ENCODE peak calls at places on chromosomes 7 and 10, in six cellular contexts. O, U, K, Q, H and V are unnamed samples.

GRCh38 chr10:70619271-70620019 is 16.9 kb upstream of the PRF1 start:
- DNase-seq in O (peak), U (no peak), K (no peak), Q (peak), H (peak), V (peak)

GRCh38 chr10:35598379-35598778 is 6.8 kb upstream of the GJD4 start:
- DNase-seq in O (no peak), U (no peak), K (peak), Q (no peak), H (no peak), V (peak)

GRCh38 chr10:119190353-119190752 is 11.7 kb upstream of the PRDX3 start:
- DNase-seq in O (peak), U (no peak), K (no peak), Q (peak), H (no peak), V (no peak)

GRCh38 chr7:139782932-139783331 is 5.1 kb upstream of the HIPK2 start:
- DNase-seq in O (no peak), U (no peak), K (no peak), Q (no peak), H (no peak), V (no peak)

GRCh38 chr7:133837248-133837647 is 289.9 kb upstream of the LRGUK start:
- DNase-seq in O (no peak), U (no peak), K (no peak), Q (no peak), H (no peak), V (no peak)

GRCh38 chr10:72274213-72274729 is 547 bp downstream of the DDIT4 start:
- DNase-seq in O (peak), U (no peak), K (no peak), Q (no peak), H (peak), V (no peak)

GRCh38 chr10:266974-267425 is 131.7 kb downstream of the ZMYND11 start:
- DNase-seq in O (peak), U (peak), K (no peak), Q (no peak), H (no peak), V (no peak)

GRCh38 chr7:121083138-121083789 is 94.8 kb downstream of the CPED1 start:
- DNase-seq in O (peak), U (no peak), K (no peak), Q (no peak), H (peak), V (no peak)

GRCh38 chr7:129947701-129948100 is 5.1 kb downstream of the UBE2H start:
- DNase-seq in O (no peak), U (no peak), K (no peak), Q (no peak), H (no peak), V (no peak)

GRCh38 chr10:77837248-77837924 is 89.2 kb downstream of the DLG5 start:
- DNase-seq in O (peak), U (peak), K (no peak), Q (no peak), H (peak), V (peak)

GRCh38 chr7:120724448-120724847 is 133.5 kb downstream of the TSPAN12 start:
- DNase-seq in O (no peak), U (no peak), K (no peak), Q (no peak), H (no peak), V (no peak)

GRCh38 chr7:141991144-141991543 is 4.5 kb upstream of the MGAM start:
- DNase-seq in O (no peak), U (no peak), K (no peak), Q (no peak), H (no peak), V (no peak)

GRCh38 chr10:30940279-30940678 is 91.4 kb downstream of the ZNF438 start:
- DNase-seq in O (no peak), U (no peak), K (no peak), Q (no peak), H (no peak), V (no peak)

GRCh38 chr7:73647725-73648592 is 19.7 kb upstream of the VPS37D start:
- DNase-seq in O (no peak), U (no peak), K (peak), Q (peak), H (peak), V (peak)

GRCh38 chr7:112437038-112437437 is 13.2 kb upstream of the IFRD1 start:
- DNase-seq in O (no peak), U (no peak), K (no peak), Q (no peak), H (no peak), V (no peak)

GRCh38 chr7:44637788-44638594 is 31.6 kb downstream of the OGDH start:
- DNase-seq in O (peak), U (peak), K (no peak), Q (peak), H (peak), V (no peak)

GRCh38 chr10:77850620-77851231 is 75.8 kb downstream of the DLG5 start:
- DNase-seq in O (no peak), U (no peak), K (no peak), Q (no peak), H (no peak), V (no peak)

GRCh38 chr7:37683263-37684120 is at the start of gene GPR141:
- DNase-seq in O (no peak), U (peak), K (no peak), Q (no peak), H (no peak), V (no peak)

GRCh38 chr7:152577339-152577738 is 98.6 kb downstream of the XRCC2 start:
- DNase-seq in O (no peak), U (no peak), K (no peak), Q (no peak), H (no peak), V (no peak)

GRCh38 chr10:121596668-121597503 is 1.4 kb downstream of the FGFR2 start:
- DNase-seq in O (no peak), U (no peak), K (no peak), Q (no peak), H (no peak), V (peak)

GRCh38 chr7:24290004-24290641 is 6.1 kb downstream of the NPY start:
- DNase-seq in O (peak), U (peak), K (peak), Q (peak), H (peak), V (peak)

GRCh38 chr7:3495530-3495929 is 194.5 kb downstream of the SDK1 start:
- DNase-seq in O (no peak), U (no peak), K (no peak), Q (no peak), H (no peak), V (peak)

GRCh38 chr10:78470267-78471103 is 436.8 kb downstream of the RPS24 start:
- DNase-seq in O (peak), U (no peak), K (peak), Q (no peak), H (no peak), V (no peak)

GRCh38 chr7:67484244-67484751 is 487.7 kb downstream of the TYW1 start:
- DNase-seq in O (peak), U (no peak), K (peak), Q (peak), H (peak), V (peak)

GRCh38 chr7:17640730-17641377 is 299.4 kb downstream of the SNX13 start:
- DNase-seq in O (peak), U (no peak), K (peak), Q (peak), H (peak), V (peak)

GRCh38 chr7:27162548-27162848 is 2.8 kb downstream of the HOXA9 start:
- DNase-seq in O (no peak), U (no peak), K (no peak), Q (no peak), H (no peak), V (no peak)

GRCh38 chr7:82204694-82205093 is 238.9 kb downstream of the CACNA2D1 start:
- DNase-seq in O (peak), U (no peak), K (no peak), Q (no peak), H (no peak), V (no peak)

GRCh38 chr7:45267262-45267661 is 109.7 kb downstream of the RAMP3 start:
- DNase-seq in O (peak), U (no peak), K (no peak), Q (no peak), H (no peak), V (no peak)

GRCh38 chr7:13641699-13642098 is 347.8 kb downstream of the ETV1 start:
- DNase-seq in O (peak), U (no peak), K (no peak), Q (no peak), H (no peak), V (no peak)
- TF ChIP-seq BHLHE40 in O (no peak), U (no peak), K (no peak), Q (no peak), H (no peak), V (no peak)

DNA sequence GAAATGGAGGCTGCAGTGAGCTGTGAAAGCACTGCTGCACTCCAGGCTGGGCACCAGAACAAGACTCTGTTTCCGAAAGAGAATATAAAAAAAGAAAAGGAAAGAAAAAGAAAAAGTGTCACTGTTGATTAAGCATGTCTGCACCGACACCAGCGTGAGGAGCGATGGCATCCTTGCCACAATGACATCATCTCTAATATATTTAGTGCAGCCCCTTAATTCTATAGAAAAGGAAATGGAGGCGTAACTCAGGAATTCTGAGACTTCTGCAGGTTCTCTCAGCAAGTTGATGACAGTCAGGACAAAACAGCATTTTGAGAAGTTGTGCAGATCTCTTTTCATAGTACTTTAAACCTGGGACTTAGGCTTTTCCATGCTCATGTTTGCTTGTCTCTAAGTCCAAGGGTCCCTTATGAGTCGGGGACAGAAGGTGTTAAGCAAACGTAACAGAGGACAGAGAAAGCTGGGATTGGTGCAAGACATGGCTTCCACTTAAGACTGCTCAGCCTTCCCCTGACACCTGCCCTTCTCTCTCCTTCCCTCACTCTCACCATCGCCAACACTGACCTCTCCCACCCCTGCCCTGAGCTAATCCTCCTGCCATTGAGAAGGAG is 16.9 kb upstream of the ANKRD1 start:
- DNase-seq in O (no peak), U (no peak), K (no peak), Q (no peak), H (no peak), V (no peak)
- TF ChIP-seq BHLHE40 in O (no peak), U (no peak), K (no peak), Q (no peak), H (no peak), V (no peak)

GRCh38 chr10:125201108-125201524 is 40.8 kb upstream of the CTBP2 start:
- DNase-seq in O (peak), U (peak), K (no peak), Q (peak), H (no peak), V (no peak)
- TF ChIP-seq BHLHE40 in O (peak), U (no peak), K (no peak), Q (no peak), H (no peak), V (no peak)

GRCh38 chr10:112663181-112663879 is 216.3 kb downstream of the VTI1A start:
- DNase-seq in O (peak), U (no peak), K (peak), Q (peak), H (no peak), V (no peak)
- TF ChIP-seq BHLHE40 in O (peak), U (no peak), K (no peak), Q (no peak), H (no peak), V (no peak)

DNA sequence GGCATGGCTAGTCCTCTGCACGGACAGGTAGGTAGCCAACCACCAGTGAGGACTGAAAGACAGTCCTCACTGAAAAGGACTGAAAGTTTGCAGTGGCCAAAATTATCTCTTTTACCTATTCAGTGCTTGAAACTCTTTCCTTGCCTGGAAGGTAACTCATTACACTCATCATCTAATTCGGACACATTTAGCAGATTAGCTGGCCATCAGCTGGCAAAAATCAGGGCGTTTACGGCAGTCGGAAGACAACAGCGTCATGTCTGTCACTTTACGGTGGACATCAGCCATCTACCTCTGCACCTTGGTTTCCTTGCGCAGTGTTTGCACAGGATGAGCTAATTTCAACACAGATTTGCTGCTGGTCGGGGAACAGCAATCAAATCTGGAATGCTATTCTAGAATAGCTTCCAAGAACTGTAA is 740 bp downstream of the ANXA7 start:
- DNase-seq in O (no peak), U (peak), K (peak), Q (peak), H (peak), V (peak)
- TF ChIP-seq BHLHE40 in O (no peak), U (no peak), K (no peak), Q (no peak), H (no peak), V (no peak)

DNA sequence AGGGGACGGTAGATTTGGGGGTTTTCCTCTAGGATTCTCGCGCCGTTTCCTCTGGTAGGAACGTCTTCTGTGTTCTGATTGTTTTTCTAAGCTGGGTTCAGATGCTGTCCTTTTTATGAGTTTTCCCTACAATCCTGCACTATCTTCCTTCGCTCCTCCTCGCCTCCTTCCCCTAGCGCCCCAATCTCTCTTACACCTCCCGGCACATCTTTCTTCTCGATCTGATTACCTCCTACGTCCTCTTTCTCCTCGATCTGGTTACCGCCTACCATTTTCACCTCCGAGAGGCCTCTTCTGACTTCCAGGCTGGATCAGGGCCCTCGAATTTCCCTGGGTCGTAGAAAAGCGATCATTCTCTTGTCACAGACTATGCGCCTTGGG is 413 bp downstream of the BUD31 start:
- DNase-seq in O (no peak), U (no peak), K (no peak), Q (no peak), H (no peak), V (no peak)
- TF ChIP-seq BHLHE40 in O (no peak), U (no peak), K (no peak), Q (no peak), H (no peak), V (no peak)

DNA sequence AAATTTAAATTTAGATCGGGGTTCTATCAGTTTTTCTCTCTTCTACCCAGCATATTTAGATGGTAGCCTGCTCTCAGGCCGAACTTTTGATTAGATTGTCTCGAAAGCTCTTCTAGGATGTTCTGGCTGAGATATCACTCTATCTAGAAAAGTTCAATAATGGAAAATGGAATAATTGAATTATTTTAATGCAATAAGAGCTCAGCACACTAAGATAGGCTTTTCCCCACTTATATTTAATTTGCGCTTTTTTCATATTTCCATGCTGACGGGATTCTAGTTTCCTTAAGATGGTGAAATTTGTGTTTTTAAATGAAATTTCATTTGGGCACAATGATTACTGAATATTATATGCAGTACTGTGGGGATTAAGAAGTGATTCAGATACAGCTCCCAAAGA is 73.7 kb downstream of the PIK3CG start:
- DNase-seq in O (no peak), U (no peak), K (no peak), Q (no peak), H (no peak), V (no peak)
- TF ChIP-seq BHLHE40 in O (no peak), U (no peak), K (no peak), Q (no peak), H (no peak), V (no peak)